ENCODE peak calls at places on chromosome 10, in four cellular contexts. Z is effector memory CD4-positive, alpha-beta T cell; M is transverse colon; V is astrocyte of the spinal cord. K is an unnamed sample.

GRCh38 chr10:3579845-3580244 is 205.2 kb downstream of the KLF6 start:
- DNase-seq in M (no peak), Z (no peak), V (no peak), K (no peak)

GRCh38 chr10:10785627-10786333 is 231.9 kb upstream of the CELF2 start:
- DNase-seq in M (no peak), Z (no peak), V (peak; percentile 46), K (no peak)

GRCh38 chr10:119595134-119595714 is 1.5 kb downstream of the TIAL1 start:
- DNase-seq in M (no peak), V (peak; percentile 47), Z (no peak), K (no peak)

GRCh38 chr10:21057436-21057835 is 160.3 kb upstream of the NEBL start:
- DNase-seq in V (no peak), Z (no peak), M (no peak), K (no peak)

GRCh38 chr10:34488476-34489130 is 326.5 kb downstream of the PARD3 start:
- DNase-seq in V (no peak), M (no peak), Z (no peak), K (no peak)

GRCh38 chr10:87661861-87662785 is 2.4 kb downstream of the PAPSS2 start:
- DNase-seq in V (peak; percentile 40), M (no peak), Z (no peak), K (no peak)

GRCh38 chr10:22630229-22631174 is 83.9 kb downstream of the PIP4K2A start:
- DNase-seq in V (peak; percentile 44), M (no peak), Z (peak; percentile 34), K (no peak)

GRCh38 chr10:15684768-15685167 is 35.0 kb downstream of the ITGA8 start:
- DNase-seq in V (no peak), M (no peak), Z (no peak), K (no peak)

GRCh38 chr10:63456437-63457210 is 9.2 kb downstream of the JMJD1C start:
- DNase-seq in M (no peak), Z (no peak), V (peak; percentile 44), K (no peak)

GRCh38 chr10:129713659-129714265 is 246.7 kb downstream of the MGMT start:
- DNase-seq in Z (no peak), M (no peak), V (no peak), K (no peak)

GRCh38 chr10:24951201-24952145 is 933 bp downstream of the PRTFDC1 start:
- DNase-seq in V (no peak), Z (no peak), M (peak; percentile 49), K (no peak)

GRCh38 chr10:22606164-22606614 is 108.2 kb downstream of the PIP4K2A start:
- DNase-seq in M (peak; percentile 56), V (peak; percentile 45), Z (no peak), K (no peak)

GRCh38 chr10:77643795-77644468 is 6.3 kb upstream of the KCNMA1 start:
- DNase-seq in V (peak; percentile 68), M (peak; percentile 44), Z (no peak), K (no peak)

GRCh38 chr10:116787893-116788665 is 45.7 kb upstream of the HSPA12A start:
- DNase-seq in M (peak; percentile 72), V (peak; percentile 70), Z (peak; percentile 45), K (peak; percentile 50)

GRCh38 chr10:128451879-128452278 is 325.7 kb upstream of the MKI67 start:
- DNase-seq in V (no peak), Z (no peak), M (no peak), K (no peak)

GRCh38 chr10:88657901-88658300 is 6.3 kb upstream of the LIPF start:
- DNase-seq in M (no peak), Z (no peak), V (peak; percentile 44), K (no peak)

GRCh38 chr10:112124859-112125258 is 58.7 kb downstream of the GPAM start:
- DNase-seq in Z (no peak), M (no peak), V (no peak), K (no peak)

GRCh38 chr10:118982366-118982765 is 47.1 kb upstream of the NANOS1 start:
- DNase-seq in V (no peak), M (no peak), Z (no peak), K (no peak)

GRCh38 chr10:126041804-126042231 is 145.5 kb downstream of the FANK1 start:
- DNase-seq in Z (peak; percentile 57), V (peak; percentile 55), M (peak; percentile 71), K (peak; percentile 34)

GRCh38 chr10:63976538-63976937 is 455.3 kb downstream of the REEP3 start:
- DNase-seq in V (no peak), Z (no peak), M (peak; percentile 33), K (peak; percentile 12)

GRCh38 chr10:63421591-63421990 is 44.2 kb downstream of the JMJD1C start:
- DNase-seq in Z (no peak), V (no peak), M (no peak), K (no peak)

GRCh38 chr10:89480047-89480446 is 55.3 kb downstream of the SLC16A12 start:
- DNase-seq in V (no peak), Z (no peak), M (no peak), K (no peak)

GRCh38 chr10:17038627-17039026 is 91.0 kb downstream of the CUBN start:
- DNase-seq in V (no peak), M (peak; percentile 36), Z (no peak), K (no peak)

GRCh38 chr10:132482090-132482489 is 55.5 kb upstream of the INPP5A start:
- DNase-seq in M (no peak), Z (no peak), V (peak; percentile 86), K (no peak)

GRCh38 chr10:31977440-31978157 is 49.0 kb upstream of the ARHGAP12 start:
- DNase-seq in M (no peak), Z (no peak), V (peak; percentile 41), K (no peak)

GRCh38 chr10:118521415-118522117 is 73.9 kb downstream of the PRLHR start:
- DNase-seq in V (no peak), M (no peak), Z (no peak), K (no peak)

GRCh38 chr10:128958881-128959690 is 508.0 kb upstream of the MGMT start:
- DNase-seq in M (no peak), V (no peak), Z (no peak), K (no peak)